ENCODE peak calls at places on chromosomes 1 and 21, in eight cellular contexts. E is heart left ventricle, S is GM12865, M is mucosa of descending colon, P is neural crest cell, R is BJ, Y is fibroblast of lung, A is WERI-Rb-1. K is an unnamed sample.

GRCh38 chr1:195939844-195940243 is 668.4 kb downstream of the KCNT2 start:
- DNase-seq in E (no peak), S (no peak), M (no peak), P (no peak), R (no peak), Y (no peak), A (no peak), K (no peak)

GRCh38 chr1:198892065-198892464 is 253.2 kb downstream of the PTPRC start:
- DNase-seq in E (no peak), S (no peak), M (no peak), P (no peak), R (no peak), Y (peak), A (no peak), K (no peak)

GRCh38 chr21:42200906-42201614 is 17.9 kb upstream of the ABCG1 start:
- DNase-seq in E (no peak), S (no peak), M (no peak), P (no peak), R (no peak), Y (no peak), A (peak), K (no peak)

GRCh38 chr1:11062965-11063401 is 3.2 kb upstream of the SRM start:
- DNase-seq in E (no peak), S (peak), M (no peak), P (no peak), R (no peak), Y (peak), A (no peak), K (peak)

GRCh38 chr21:32113486-32113885 is 165.4 kb downstream of the MIS18A start:
- DNase-seq in E (no peak), S (no peak), M (no peak), P (no peak), R (no peak), Y (no peak), A (no peak), K (no peak)

GRCh38 chr1:157415661-157416060 is 136.7 kb downstream of the FCRL5 start:
- DNase-seq in E (no peak), S (no peak), M (no peak), P (no peak), R (no peak), Y (no peak), A (no peak), K (no peak)

GRCh38 chr1:217660353-217661062 is 29.4 kb downstream of the SPATA17 start:
- DNase-seq in E (no peak), S (peak), M (no peak), P (no peak), R (peak), Y (peak), A (no peak), K (peak)

GRCh38 chr1:14366361-14367018 is 232.0 kb upstream of the KAZN start:
- DNase-seq in E (no peak), S (no peak), M (no peak), P (peak), R (no peak), Y (peak), A (peak), K (no peak)

GRCh38 chr1:63362073-63362472 is 5.4 kb upstream of the ALG6 start:
- DNase-seq in E (no peak), S (no peak), M (no peak), P (no peak), R (no peak), Y (no peak), A (no peak), K (no peak)

GRCh38 chr1:203084588-203085527 is 954 bp downstream of the MYOG start:
- DNase-seq in E (no peak), S (peak), M (peak), P (no peak), R (no peak), Y (no peak), A (peak), K (peak)

GRCh38 chr1:213008564-213008963 is 7.1 kb downstream of the ANGEL2 start:
- DNase-seq in E (no peak), S (peak), M (no peak), P (no peak), R (no peak), Y (no peak), A (no peak), K (peak)

GRCh38 chr1:228061411-228062084 is 21.0 kb upstream of the ARF1 start:
- DNase-seq in E (no peak), S (no peak), M (peak), P (no peak), R (no peak), Y (no peak), A (no peak), K (no peak)

GRCh38 chr1:169064103-169064502 is 42.4 kb upstream of the ATP1B1 start:
- DNase-seq in E (no peak), S (no peak), M (no peak), P (no peak), R (no peak), Y (no peak), A (no peak), K (no peak)

GRCh38 chr1:16348414-16349182 is 3.7 kb downstream of the FBXO42 start:
- DNase-seq in E (no peak), S (no peak), M (no peak), P (no peak), R (peak), Y (peak), A (no peak), K (no peak)

GRCh38 chr1:172917972-172918371 is 132.8 kb downstream of the TNFSF18 start:
- DNase-seq in E (no peak), S (no peak), M (no peak), P (no peak), R (peak), Y (peak), A (no peak), K (no peak)
- TF ChIP-seq CTCF in E (no peak), S (no peak), M (no peak), P (no peak), R (no peak), Y (no peak), A (no peak), K (no peak)

GRCh38 chr1:150272379-150272840 is at the start of gene C1orf54:
- DNase-seq in E (peak), S (peak), M (no peak), P (no peak), R (no peak), Y (peak), A (peak), K (no peak)
- TF ChIP-seq CTCF in E (no peak), S (no peak), M (no peak), P (no peak), R (peak), Y (peak), A (peak), K (no peak)

GRCh38 chr1:69305621-69306020 is 262.1 kb upstream of the LRRC7 start:
- DNase-seq in E (no peak), S (peak), M (no peak), P (no peak), R (no peak), Y (no peak), A (peak), K (no peak)
- TF ChIP-seq CTCF in E (no peak), S (peak), M (no peak), P (no peak), R (no peak), Y (no peak), A (peak), K (no peak)

GRCh38 chr1:224851850-224852261 is 77.6 kb upstream of the DNAH14 start:
- DNase-seq in E (no peak), S (no peak), M (no peak), P (no peak), R (no peak), Y (no peak), A (no peak), K (no peak)
- TF ChIP-seq CTCF in E (no peak), S (no peak), M (no peak), P (peak), R (no peak), Y (no peak), A (no peak), K (no peak)

GRCh38 chr1:152344463-152344862 is 15.3 kb downstream of the FLG2 start:
- DNase-seq in E (no peak), S (no peak), M (no peak), P (no peak), R (no peak), Y (no peak), A (no peak), K (no peak)

GRCh38 chr1:152349611-152350010 is 10.2 kb downstream of the FLG2 start:
- DNase-seq in E (no peak), S (no peak), M (no peak), P (no peak), R (no peak), Y (no peak), A (no peak), K (no peak)

GRCh38 chr1:152347116-152347728 is 12.6 kb downstream of the FLG2 start:
- DNase-seq in E (no peak), S (peak), M (no peak), P (peak), R (peak), Y (peak), A (peak), K (peak)

GRCh38 chr1:152348447-152348846 is 11.4 kb downstream of the FLG2 start:
- DNase-seq in E (no peak), S (peak), M (no peak), P (no peak), R (no peak), Y (no peak), A (no peak), K (no peak)
- TF ChIP-seq CTCF in E (no peak), S (peak), M (no peak), P (no peak), R (peak), Y (no peak), A (peak), K (no peak)

GRCh38 chr1:225207791-225208190 is 220.0 kb downstream of the LBR start:
- DNase-seq in E (no peak), S (no peak), M (no peak), P (no peak), R (no peak), Y (no peak), A (no peak), K (no peak)

GRCh38 chr1:225209153-225209552 is 218.7 kb downstream of the LBR start:
- DNase-seq in E (no peak), S (no peak), M (no peak), P (no peak), R (no peak), Y (no peak), A (no peak), K (no peak)
- TF ChIP-seq CTCF in E (no peak), S (no peak), M (no peak), P (no peak), R (no peak), Y (no peak), A (no peak), K (no peak)

K was measured in GM10248.